ENCODE peak calls at places on chromosomes 6 and 20, in ten cellular contexts. P is ovary; H is aorta; Z is sigmoid colon; E is CD4-positive, alpha-beta memory T cell; J is RWPE2; D is breast epithelium; Y is HCT116; C is OCI-LY7; V is PC-9. L is an unnamed sample.

GRCh38 chr6:161396539-161396938 is 122.7 kb upstream of the AGPAT4 start:
- DNase-seq in C (no peak), H (peak; percentile 45), V (no peak), Z (no peak), J (no peak), Y (no peak), D (no peak), P (no peak), E (no peak), L (no peak)

GRCh38 chr6:54856137-54856536 is 9.6 kb downstream of the FAM83B start:
- DNase-seq in P (no peak), E (no peak), D (no peak), V (no peak), C (no peak), J (no peak), Z (no peak), H (no peak), Y (no peak), L (no peak)

GRCh38 chr6:122491915-122492537 is 20.4 kb upstream of the SERINC1 start:
- DNase-seq in D (peak; percentile 48), Z (peak; percentile 76), H (peak; percentile 83), E (peak; percentile 63), V (peak; percentile 62), P (peak; percentile 67), Y (peak; percentile 62), J (no peak), C (peak; percentile 63), L (peak; percentile 65)

GRCh38 chr6:148329568-148330299 is 12.9 kb upstream of the SASH1 start:
- DNase-seq in C (no peak), J (no peak), Y (no peak), E (no peak), Z (no peak), D (no peak), V (no peak), P (no peak), H (no peak), L (no peak)

GRCh38 chr6:111550953-111551352 is 54.7 kb downstream of the TRAF3IP2 start:
- DNase-seq in J (no peak), H (no peak), P (no peak), Z (no peak), V (no peak), E (no peak), D (no peak), Y (no peak), C (no peak), L (no peak)

GRCh38 chr20:2816030-2816582 is at the start of gene TMEM239:
- DNase-seq in C (no peak), J (no peak), E (no peak), Z (no peak), H (no peak), D (no peak), V (no peak), P (no peak), Y (no peak), L (no peak)

GRCh38 chr6:149190228-149190831 is 127.2 kb upstream of the TAB2 start:
- DNase-seq in V (no peak), J (no peak), E (peak; percentile 32), P (no peak), Y (no peak), D (no peak), H (no peak), C (peak; percentile 63), Z (no peak), L (peak; percentile 78)

GRCh38 chr20:31809656-31810055 is 9.5 kb upstream of the MYLK2 start:
- DNase-seq in P (no peak), H (no peak), J (no peak), D (no peak), Y (no peak), E (no peak), C (no peak), Z (no peak), V (no peak), L (no peak)

GRCh38 chr6:53793318-53793975 is 1.4 kb upstream of the LRRC1 start:
- DNase-seq in C (peak; percentile 82), P (peak; percentile 28), H (no peak), E (peak; percentile 28), Y (peak; percentile 68), D (peak; percentile 31), J (peak; percentile 56), Z (peak; percentile 67), V (peak; percentile 53), L (peak; percentile 37)

GRCh38 chr6:136446579-136447182 is 103.5 kb downstream of the MAP7 start:
- DNase-seq in V (no peak), E (no peak), D (no peak), J (no peak), P (no peak), Y (no peak), C (no peak), H (no peak), Z (no peak), L (no peak)

GRCh38 chr6:45377041-45377554 is 636 bp downstream of the SUPT3H start:
- DNase-seq in H (no peak), Z (no peak), C (peak; percentile 14), D (no peak), E (no peak), J (peak; percentile 61), V (no peak), Y (no peak), P (no peak), L (no peak)

GRCh38 chr6:144478487-144478886 is 193.4 kb downstream of the UTRN start:
- DNase-seq in Z (no peak), J (no peak), V (no peak), Y (no peak), C (no peak), E (no peak), P (peak; percentile 30), H (no peak), D (peak; percentile 26), L (peak; percentile 44)

GRCh38 chr6:136063095-136063494 is 187.0 kb downstream of the MTFR2 start:
- DNase-seq in P (no peak), H (no peak), E (no peak), Z (no peak), V (no peak), Y (no peak), D (no peak), C (no peak), J (no peak), L (no peak)

GRCh38 chr6:94468830-94469229 is 1049.5 kb upstream of the EPHA7 start:
- DNase-seq in C (no peak), D (no peak), J (no peak), H (no peak), Y (no peak), P (no peak), Z (no peak), V (no peak), E (no peak), L (no peak)

GRCh38 chr6:14284969-14285368 is 167.4 kb downstream of the CD83 start:
- DNase-seq in V (no peak), J (no peak), H (no peak), Y (no peak), P (no peak), C (no peak), E (no peak), D (no peak), Z (no peak), L (no peak)
- H3K4me1 ChIP-seq in V (peaks cover 7% of the 10 kb centered on the region), J (peaks cover 18% of the 10 kb centered on the region), H (no peaks in the 10 kb centered on the region), Y (peaks cover 34% of the 10 kb centered on the region), P (peaks cover 3% of the 10 kb centered on the region), C (peaks cover 4% of the 10 kb centered on the region), E (no peaks in the 10 kb centered on the region), D (no peaks in the 10 kb centered on the region), Z (no peaks in the 10 kb centered on the region), L (no peaks in the 10 kb centered on the region)

GRCh38 chr20:49561256-49561655 is 6.7 kb downstream of the PTGIS start:
- DNase-seq in C (no peak), D (no peak), V (no peak), P (no peak), H (no peak), E (no peak), Y (no peak), J (peak; percentile 60), Z (peak; percentile 56), L (no peak)
- H3K4me1 ChIP-seq in C (no peaks in the 10 kb centered on the region), D (no peaks in the 10 kb centered on the region), V (peaks cover 81% of the 10 kb centered on the region), P (peaks cover 21% of the 10 kb centered on the region), H (peaks cover 3% of the 10 kb centered on the region), E (no peaks in the 10 kb centered on the region), Y (peaks cover 31% of the 10 kb centered on the region), J (peaks cover 4% of the 10 kb centered on the region), Z (peaks cover 59% of the 10 kb centered on the region), L (peaks cover 15% of the 10 kb centered on the region)

GRCh38 chr6:167240034-167240541 is 51.0 kb upstream of the UNC93A start:
- DNase-seq in P (no peak), C (no peak), D (no peak), Z (no peak), Y (no peak), H (no peak), J (no peak), E (no peak), V (no peak), L (no peak)
- H3K4me1 ChIP-seq in P (peaks cover 2% of the 10 kb centered on the region), C (no peaks in the 10 kb centered on the region), D (no peaks in the 10 kb centered on the region), Z (no peaks in the 10 kb centered on the region), Y (no peaks in the 10 kb centered on the region), H (no peaks in the 10 kb centered on the region), J (no peaks in the 10 kb centered on the region), E (no peaks in the 10 kb centered on the region), V (no peaks in the 10 kb centered on the region), L (no peaks in the 10 kb centered on the region)

GRCh38 chr6:11431455-11431937 is 106.1 kb upstream of the TMEM170B start:
- DNase-seq in Z (no peak), C (no peak), Y (no peak), J (no peak), H (no peak), P (no peak), E (no peak), D (no peak), V (no peak), L (no peak)

GRCh38 chr6:11434565-11435326 is 102.8 kb upstream of the TMEM170B start:
- DNase-seq in J (no peak), Y (no peak), Z (no peak), D (peak; percentile 65), P (no peak), H (no peak), E (no peak), V (peak; percentile 79), C (no peak), L (no peak)

GRCh38 chr6:11432091-11432490 is 105.5 kb upstream of the TMEM170B start:
- DNase-seq in C (no peak), H (no peak), E (no peak), Y (no peak), Z (no peak), V (no peak), D (no peak), P (no peak), J (no peak), L (no peak)

GRCh38 chr6:11433860-11434259 is 103.7 kb upstream of the TMEM170B start:
- DNase-seq in Y (no peak), J (no peak), D (no peak), V (no peak), Z (no peak), C (no peak), H (no peak), E (no peak), P (no peak), L (no peak)

DNA sequence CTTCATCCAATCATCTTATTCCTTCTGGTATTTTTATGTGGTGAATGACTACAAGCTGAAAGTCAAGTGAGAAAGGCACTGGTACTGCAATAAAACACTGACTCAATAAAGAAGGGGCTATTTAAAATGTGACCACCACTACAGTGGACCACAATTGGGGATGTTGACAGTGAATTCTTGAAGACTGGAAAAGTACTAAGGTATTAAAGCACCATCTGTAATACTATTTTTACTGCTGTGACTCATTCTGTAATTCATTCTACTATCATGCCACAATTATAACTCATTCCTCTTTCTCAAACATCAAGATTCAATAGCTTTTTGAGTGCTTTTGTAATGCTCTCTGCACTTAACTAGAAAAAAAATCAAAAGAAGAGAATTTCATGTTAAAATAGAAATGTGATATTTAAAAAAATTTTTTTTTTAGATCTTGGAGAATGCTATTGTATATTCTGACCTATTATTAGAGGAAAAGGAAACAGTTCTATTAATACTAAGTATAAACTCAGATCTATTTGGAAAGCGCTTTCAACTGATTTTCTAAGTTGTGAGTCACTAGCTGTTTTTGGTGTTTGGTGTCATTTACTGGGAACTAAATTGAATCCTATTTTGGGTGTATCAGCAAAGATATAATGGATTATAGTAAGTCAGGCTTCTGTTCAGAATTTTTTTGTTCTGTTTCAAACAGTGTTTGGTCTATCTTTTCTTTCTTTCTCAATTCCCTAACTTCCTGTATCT is 104.7 kb upstream of the TMEM170B start:
- DNase-seq in E (no peak), C (no peak), J (no peak), Z (no peak), V (no peak), D (no peak), Y (no peak), P (no peak), H (no peak), L (no peak)
- H3K4me1 ChIP-seq in E (peaks cover 8% of the 10 kb centered on the region), C (peaks cover 17% of the 10 kb centered on the region), J (peaks cover 35% of the 10 kb centered on the region), Z (peaks cover 37% of the 10 kb centered on the region), V (peaks cover 71% of the 10 kb centered on the region), D (no peaks in the 10 kb centered on the region), Y (peaks cover 33% of the 10 kb centered on the region), P (no peaks in the 10 kb centered on the region), H (peaks cover 16% of the 10 kb centered on the region), L (peaks cover 11% of the 10 kb centered on the region)